ENCODE peak calls at places on chromosome 7, in five cellular contexts. V is GM04503; E is retina; U is posterior cingulate gyrus; F is stimulated activated CD8-positive, alpha-beta memory T cell treated with anti-CD3 and anti-CD28 coated beads, Interleukin-2, amount 100 ng/mL, for 1 hour. Q is an unnamed sample.

GRCh38 chr7:154587812-154588211 is 415.1 kb downstream of the PAXIP1 start:
- DNase-seq in F (no peak), E (no peak), V (no peak), U (no peak), Q (no peak)

GRCh38 chr7:123208793-123209192 is 9.0 kb upstream of the SLC13A1 start:
- DNase-seq in U (no peak), E (no peak), F (no peak), V (no peak), Q (no peak)

GRCh38 chr7:123633553-123633952 is 22.1 kb upstream of the LMOD2 start:
- DNase-seq in U (no peak), E (no peak), F (no peak), V (peak; percentile 31), Q (no peak)

GRCh38 chr7:157707983-157708720 is 371.3 kb downstream of the DNAJB6 start:
- DNase-seq in F (no peak), U (peak; percentile 65), E (no peak), V (no peak), Q (no peak)

GRCh38 chr7:50418086-50418515 is 32.0 kb downstream of the FIGNL1 start:
- DNase-seq in U (peak; percentile 83), V (peak; percentile 17), F (peak; percentile 40), E (peak; percentile 77), Q (peak; percentile 83)

GRCh38 chr7:96174812-96175211 is 147.1 kb downstream of the SLC25A13 start:
- DNase-seq in F (no peak), E (no peak), V (no peak), U (no peak), Q (no peak)

GRCh38 chr7:55019691-55020480 is 1.1 kb downstream of the EGFR start:
- DNase-seq in F (no peak), U (peak; percentile 66), E (peak; percentile 74), V (no peak), Q (no peak)

GRCh38 chr7:14418633-14419032 is 429.2 kb upstream of the ETV1 start:
- DNase-seq in V (no peak), E (no peak), U (no peak), F (no peak), Q (no peak)

GRCh38 chr7:19899517-19899916 is 126.1 kb upstream of the TMEM196 start:
- DNase-seq in F (no peak), U (no peak), V (peak; percentile 69), E (no peak), Q (peak; percentile 86)

GRCh38 chr7:460374-461117 is 59.1 kb downstream of the PDGFA start:
- DNase-seq in F (no peak), V (no peak), U (peak; percentile 57), E (peak; percentile 47), Q (no peak)

GRCh38 chr7:41599760-41600159 is 103.1 kb downstream of the INHBA start:
- DNase-seq in U (peak; percentile 25), V (no peak), F (no peak), E (no peak), Q (no peak)

GRCh38 chr7:1681581-1681980 is 11.5 kb downstream of the ELFN1 start:
- DNase-seq in V (no peak), E (no peak), U (peak; percentile 18), F (no peak), Q (no peak)

GRCh38 chr7:36215017-36215621 is 62.1 kb downstream of the EEPD1 start:
- DNase-seq in E (peak; percentile 66), V (no peak), F (no peak), U (no peak), Q (no peak)

GRCh38 chr7:50092579-50093411 is at the start of gene ZPBP:
- DNase-seq in V (no peak), U (peak; percentile 76), F (no peak), E (peak; percentile 80), Q (no peak)

GRCh38 chr7:82729172-82730030 is 285.8 kb upstream of the CACNA2D1 start:
- DNase-seq in V (no peak), F (no peak), U (no peak), E (no peak), Q (peak; percentile 17)

GRCh38 chr7:27143022-27143949 is at the start of gene HOXA5:
- DNase-seq in U (no peak), F (no peak), E (peak; percentile 81), V (peak; percentile 46), Q (peak; percentile 95)

GRCh38 chr7:90720970-90721768 is 125.0 kb downstream of the CDK14 start:
- DNase-seq in E (no peak), F (no peak), V (peak; percentile 44), U (no peak), Q (no peak)

GRCh38 chr7:139034336-139034735 is 1.5 kb downstream of the ZC3HAV1L start:
- DNase-seq in U (no peak), V (no peak), F (no peak), E (no peak), Q (peak; percentile 31)

GRCh38 chr7:148303295-148304013 is 287.1 kb upstream of the C7orf33 start:
- DNase-seq in F (no peak), E (no peak), V (peak; percentile 25), U (no peak), Q (peak; percentile 33)

GRCh38 chr7:148356303-148356702 is 234.3 kb upstream of the C7orf33 start:
- DNase-seq in E (no peak), U (no peak), V (no peak), F (no peak), Q (no peak)

GRCh38 chr7:84193787-84194186 is 802 bp downstream of the SEMA3A start:
- DNase-seq in V (no peak), E (no peak), F (no peak), U (no peak), Q (no peak)

GRCh38 chr7:97018126-97018601 is 6.5 kb downstream of the DLX5 start:
- DNase-seq in E (peak; percentile 63), F (no peak), V (no peak), U (peak; percentile 70), Q (no peak)

GRCh38 chr7:40802497-40802896 is 667.7 kb downstream of the SUGCT start:
- DNase-seq in V (no peak), F (no peak), U (no peak), E (no peak), Q (no peak)

GRCh38 chr7:98079891-98080653 is 26.6 kb upstream of the LMTK2 start:
- DNase-seq in U (no peak), V (no peak), F (no peak), E (no peak), Q (no peak)

GRCh38 chr7:50953820-50954219 is 171.1 kb upstream of the GRB10 start:
- DNase-seq in U (no peak), V (no peak), E (no peak), F (no peak), Q (no peak)

GRCh38 chr7:15495170-15495569 is 66.6 kb downstream of the AGMO start:
- DNase-seq in V (no peak), E (no peak), U (no peak), F (no peak), Q (no peak)

GRCh38 chr7:96596120-96596826 is 113.4 kb downstream of the SEM1 start:
- DNase-seq in E (no peak), F (no peak), V (no peak), U (no peak), Q (peak; percentile 2)

GRCh38 chr7:121544726-121545125 is 148.6 kb upstream of the FAM3C start:
- DNase-seq in V (peak; percentile 93), E (no peak), U (no peak), F (no peak), Q (peak; percentile 62)

GRCh38 chr7:34900891-34901493 is 136.3 kb downstream of the DPY19L1 start:
- DNase-seq in U (no peak), F (no peak), V (no peak), E (no peak), Q (peak; percentile 23)

GRCh38 chr7:119935418-119936025 is 337.5 kb upstream of the KCND2 start:
- DNase-seq in U (no peak), F (no peak), E (no peak), V (no peak), Q (no peak)